ENCODE peak calls at places on chromosome 12, in eight cellular contexts. G is ovary; M is sigmoid colon; Z is tibial artery; Q is body of pancreas; S is CD8-positive, alpha-beta T cell; U is Caco-2; P is GM23338. B is an unnamed sample. For H3K4me1 and H3K27me3, the result is how much of the 10 kb centered on the place peaks cover.

GRCh38 chr12:49893753-49894752 is 9.6 kb downstream of the FAIM2 start:
- DNase-seq in G (no peak), M (peak), Z (no peak), Q (peak), S (no peak), U (no peak), P (no peak), B (no peak)

GRCh38 chr12:63150255-63151060 is 543 bp downstream of the AVPR1A start:
- DNase-seq in G (no peak), M (no peak), Z (peak), Q (peak), S (no peak), U (no peak), P (peak), B (no peak)

GRCh38 chr12:94618995-94619695 is 31.2 kb downstream of the TMCC3 start:
- DNase-seq in G (no peak), M (no peak), Z (no peak), Q (no peak), S (no peak), U (no peak), P (no peak), B (peak)

GRCh38 chr12:69070319-69071090 is 137.5 kb upstream of the CPM start:
- DNase-seq in G (peak), M (peak), Z (peak), Q (peak), S (peak), U (peak), P (peak), B (peak)

GRCh38 chr12:48037267-48037915 is 33.1 kb upstream of the COL2A1 start:
- DNase-seq in G (no peak), M (no peak), Z (no peak), Q (no peak), S (no peak), U (peak), P (peak), B (no peak)

GRCh38 chr12:104360157-104360556 is 56.6 kb downstream of the EID3 start:
- DNase-seq in G (no peak), M (peak), Z (no peak), Q (no peak), S (no peak), U (no peak), P (no peak), B (no peak)

GRCh38 chr12:49121047-49121696 is 10.0 kb downstream of the TUBA1B start:
- DNase-seq in G (peak), M (peak), Z (peak), Q (peak), S (no peak), U (peak), P (peak), B (peak)

GRCh38 chr12:95582230-95583058 is 31.2 kb upstream of the USP44 start:
- DNase-seq in G (no peak), M (no peak), Z (no peak), Q (no peak), S (no peak), U (peak), P (peak), B (peak)

GRCh38 chr12:89163918-89164317 is 188.4 kb downstream of the DUSP6 start:
- DNase-seq in G (no peak), M (no peak), Z (no peak), Q (no peak), S (no peak), U (no peak), P (no peak), B (no peak)

GRCh38 chr12:55723516-55724225 is 3.5 kb downstream of the RDH5 start:
- DNase-seq in G (peak), M (peak), Z (no peak), Q (no peak), S (no peak), U (no peak), P (no peak), B (no peak)
- H3K4me1 ChIP-seq in G (under half), M (half or more), Z (half or more), Q (half or more), S (under half), U (under half), P (under half), B (under half)

DNA sequence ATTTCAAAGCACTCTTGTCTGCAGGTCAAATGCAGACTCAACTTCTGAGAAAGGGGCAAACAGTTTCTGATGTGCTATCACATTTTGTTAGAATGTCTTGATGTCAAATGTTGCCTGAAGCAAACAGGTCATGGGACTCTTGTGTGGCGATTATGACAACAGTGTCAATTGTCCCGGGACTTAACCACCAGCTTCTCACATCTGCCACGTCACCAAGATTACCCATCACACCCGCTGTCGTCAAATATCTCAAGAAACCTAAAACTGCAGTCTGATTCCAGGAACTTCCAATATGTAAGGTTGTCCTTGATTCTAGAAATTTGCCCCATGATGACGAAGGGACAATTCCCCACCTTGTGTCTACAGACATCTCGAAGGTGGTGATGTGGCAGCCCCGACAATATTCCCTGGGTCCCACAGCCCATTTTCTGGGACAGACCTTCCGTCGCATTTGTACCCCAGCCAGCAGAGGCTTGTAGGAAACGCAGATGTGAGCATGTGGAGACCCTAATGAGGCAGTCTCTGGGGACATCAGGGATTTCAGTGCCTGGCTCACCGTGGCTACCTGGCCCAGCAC is 21.3 kb downstream of the LRTM2 start:
- DNase-seq in G (no peak), M (peak), Z (no peak), Q (no peak), S (no peak), U (no peak), P (no peak), B (no peak)
- H3K27me3 ChIP-seq in G (under half), M (under half), Z (under half), Q (under half), S (under half), U (under half), P (under half), B (under half)

DNA sequence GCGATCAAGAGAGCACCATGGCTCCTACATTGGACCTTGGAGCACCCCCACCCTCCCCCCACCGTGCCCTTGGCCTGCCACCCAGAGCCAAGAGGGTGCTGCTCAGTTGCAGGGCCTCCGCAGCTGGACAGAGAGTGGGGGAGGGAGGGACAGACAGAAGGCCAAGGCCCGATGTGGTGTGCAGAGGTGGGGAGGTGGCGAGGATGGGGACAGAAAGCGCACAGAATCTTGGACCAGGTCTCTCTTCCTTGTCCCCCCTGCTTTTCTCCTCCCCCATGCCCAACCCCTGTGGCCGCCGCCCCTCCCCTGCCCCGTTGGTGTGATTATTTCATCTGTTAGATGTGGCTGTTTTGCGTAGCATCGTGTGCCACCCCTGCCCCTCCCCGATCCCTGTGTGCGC is 1.8 kb upstream of the RNU7-1 start:
- DNase-seq in G (no peak), M (no peak), Z (no peak), Q (no peak), S (no peak), U (no peak), P (no peak), B (no peak)
- H3K4me3 ChIP-seq in G (no peak), M (no peak), Z (no peak), Q (no peak), S (no peak), U (no peak), P (no peak), B (no peak)

GRCh38 chr12:15528666-15529065 is 206.4 kb downstream of the PTPRO start:
- DNase-seq in G (no peak), M (no peak), Z (no peak), Q (no peak), S (no peak), U (no peak), P (no peak), B (no peak)
- H3K4me1 ChIP-seq in G (under half), M (under half), Z (under half), Q (under half), S (under half), U (under half), P (under half), B (under half)

GRCh38 chr12:66751432-66752113 is 72.7 kb upstream of the GRIP1 start:
- DNase-seq in G (no peak), M (no peak), Z (no peak), Q (no peak), S (no peak), U (no peak), P (no peak), B (no peak)
- H3K27me3 ChIP-seq in G (under half), M (under half), Z (under half), Q (under half), S (under half), U (under half), P (under half), B (under half)

GRCh38 chr12:106064622-106065021 is 74.1 kb downstream of the NUAK1 start:
- DNase-seq in G (no peak), M (no peak), Z (no peak), Q (no peak), S (no peak), U (no peak), P (no peak), B (no peak)
- H3K4me3 ChIP-seq in G (no peak), M (no peak), Z (no peak), Q (no peak), S (no peak), U (no peak), P (no peak), B (no peak)

GRCh38 chr12:42238240-42239140 is at the start of gene YAF2:
- DNase-seq in G (peak), M (peak), Z (peak), Q (peak), S (peak), U (peak), P (peak), B (peak)

GRCh38 chr12:42240131-42240750 is 2.2 kb upstream of the YAF2 start:
- DNase-seq in G (no peak), M (no peak), Z (no peak), Q (no peak), S (no peak), U (no peak), P (peak), B (no peak)

GRCh38 chr12:42237052-42237852 is 796 bp downstream of the YAF2 start:
- DNase-seq in G (peak), M (peak), Z (peak), Q (peak), S (peak), U (peak), P (peak), B (peak)

GRCh38 chr12:42236017-42236416 is 2.0 kb downstream of the YAF2 start:
- DNase-seq in G (no peak), M (no peak), Z (no peak), Q (no peak), S (no peak), U (no peak), P (no peak), B (no peak)

GRCh38 chr12:42237853-42238239 is 202 bp downstream of the YAF2 start:
- DNase-seq in G (no peak), M (no peak), Z (no peak), Q (no peak), S (no peak), U (no peak), P (no peak), B (no peak)
- H3K4me1 ChIP-seq in G (under half), M (under half), Z (under half), Q (under half), S (under half), U (under half), P (under half), B (under half)

DNA sequence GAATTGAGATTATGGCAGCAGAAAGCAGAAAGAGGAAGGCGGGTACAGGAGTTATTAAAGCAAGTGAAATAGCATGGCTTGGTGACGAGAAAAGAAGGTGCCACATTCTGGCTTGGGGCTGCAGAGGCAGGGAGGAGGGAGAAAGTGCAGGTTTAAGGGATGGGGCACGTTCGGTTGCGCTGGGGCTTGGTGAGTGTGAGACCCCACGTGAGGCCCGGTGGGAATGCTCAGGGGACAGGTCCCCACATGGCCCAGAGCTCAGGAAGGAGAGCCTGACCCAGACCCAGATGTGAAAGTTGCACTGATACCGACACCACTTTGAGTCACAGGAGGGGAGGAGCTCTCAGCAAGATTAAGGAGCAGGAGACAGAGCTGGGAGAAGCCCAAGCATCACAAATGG is 187.1 kb downstream of the PIWIL1 start:
- DNase-seq in G (no peak), M (no peak), Z (no peak), Q (no peak), S (no peak), U (no peak), P (no peak), B (no peak)
- H3K27me3 ChIP-seq in G (under half), M (under half), Z (under half), Q (under half), S (under half), U (under half), P (under half), B (under half)

GRCh38 chr12:54560374-54560858 is 11.0 kb downstream of the PDE1B start:
- DNase-seq in G (peak), M (peak), Z (peak), Q (peak), S (peak), U (no peak), P (peak), B (peak)
- H3K4me3 ChIP-seq in G (peak), M (peak), Z (peak), Q (no peak), S (peak), U (no peak), P (peak), B (peak)

GRCh38 chr12:26787125-26787495 is 45.9 kb downstream of the ITPR2 start:
- DNase-seq in G (no peak), M (no peak), Z (no peak), Q (no peak), S (no peak), U (no peak), P (no peak), B (no peak)
- H3K4me1 ChIP-seq in G (under half), M (half or more), Z (under half), Q (under half), S (under half), U (under half), P (under half), B (under half)

B was measured in small intestine.